ENCODE peak calls at places on chromosome 3, in five cellular contexts. P, E, B, V and Z are unnamed samples.

GRCh38 chr3:141250828-141251227 is 19.2 kb downstream of the PXYLP1 start:
- DNase-seq in P (no peak), E (no peak), B (no peak), V (no peak), Z (no peak)

GRCh38 chr3:5186854-5187151 is 704 bp upstream of the EDEM1 start:
- DNase-seq in P (peak; percentile 53), E (no peak), B (no peak), V (no peak), Z (no peak)

GRCh38 chr3:169811606-169812123 is 1.0 kb upstream of the LRRIQ4 start:
- DNase-seq in P (peak; percentile 73), E (no peak), B (peak; percentile 59), V (peak; percentile 62), Z (no peak)

GRCh38 chr3:12775226-12775625 is 16.2 kb upstream of the TMEM40 start:
- DNase-seq in P (no peak), E (no peak), B (no peak), V (no peak), Z (no peak)

GRCh38 chr3:69325151-69325550 is 60.7 kb downstream of the FRMD4B start:
- DNase-seq in P (no peak), E (no peak), B (no peak), V (no peak), Z (no peak)

GRCh38 chr3:138234401-138235179 is 47.5 kb downstream of the ARMC8 start:
- DNase-seq in P (no peak), E (no peak), B (no peak), V (no peak), Z (no peak)

GRCh38 chr3:137131081-137131480 is 173.3 kb downstream of the IL20RB start:
- DNase-seq in P (no peak), E (no peak), B (no peak), V (no peak), Z (no peak)

GRCh38 chr3:175266478-175266877 is 407.3 kb downstream of the NAALADL2 start:
- DNase-seq in P (peak; percentile 65), E (no peak), B (no peak), V (no peak), Z (no peak)

GRCh38 chr3:182725372-182726251 is 67.7 kb upstream of the ATP11B start:
- DNase-seq in P (no peak), E (no peak), B (no peak), V (no peak), Z (no peak)

GRCh38 chr3:171788546-171789351 is 21.5 kb downstream of the PLD1 start:
- DNase-seq in P (peak; percentile 98), E (peak; percentile 83), B (no peak), V (peak; percentile 34), Z (no peak)

GRCh38 chr3:44966795-44967278 is 9.1 kb downstream of the ZDHHC3 start:
- DNase-seq in P (peak; percentile 20), E (no peak), B (no peak), V (no peak), Z (peak; percentile 69)

GRCh38 chr3:39819517-39820298 is 10.3 kb downstream of the MYRIP start:
- DNase-seq in P (no peak), E (no peak), B (no peak), V (no peak), Z (no peak)

GRCh38 chr3:55483196-55484095 is 3.7 kb downstream of the WNT5A start:
- DNase-seq in P (no peak), E (no peak), B (no peak), V (no peak), Z (no peak)

GRCh38 chr3:38115645-38116427 is 21.1 kb downstream of the ACAA1 start:
- DNase-seq in P (no peak), E (no peak), B (peak; percentile 18), V (no peak), Z (no peak)

GRCh38 chr3:60323651-60324050 is 927.6 kb downstream of the FHIT start:
- DNase-seq in P (no peak), E (no peak), B (no peak), V (peak; percentile 91), Z (no peak)

GRCh38 chr3:78434801-78435200 is 1333.0 kb downstream of the ROBO1 start:
- DNase-seq in P (no peak), E (no peak), B (no peak), V (no peak), Z (no peak)